ENCODE peak calls at places on chromosomes 16 and 17, in four cellular contexts. One of them, this sample, is unnamed.

GRCh38 chr16:684961-685696 is 995 bp upstream of the JMJD8 start:
- DNase-seq in MM.1S: no peak
- DNase-seq in stomach: no peak
- DNase-seq in AG04450: no peak
- DNase-seq in this sample: no peak

GRCh38 chr17:70405492-70406220 is 236.3 kb downstream of the KCNJ2 start:
- DNase-seq in MM.1S: peak
- DNase-seq in stomach: no peak
- DNase-seq in AG04450: peak
- DNase-seq in this sample: no peak

GRCh38 chr16:48433116-48433848 is 48.1 kb upstream of the SIAH1 start:
- DNase-seq in MM.1S: no peak
- DNase-seq in AG04450: no peak
- DNase-seq in stomach: no peak
- DNase-seq in this sample: no peak

GRCh38 chr17:17080781-17081180 is 38.5 kb downstream of the MPRIP start:
- DNase-seq in stomach: no peak
- DNase-seq in MM.1S: no peak
- DNase-seq in AG04450: no peak
- DNase-seq in this sample: no peak

GRCh38 chr16:46885960-46886763 is 2.0 kb downstream of the GPT2 start:
- DNase-seq in MM.1S: no peak
- DNase-seq in AG04450: peak
- DNase-seq in stomach: peak
- DNase-seq in this sample: no peak

GRCh38 chr16:48895142-48895541 is 285.2 kb upstream of the N4BP1 start:
- DNase-seq in stomach: no peak
- DNase-seq in AG04450: no peak
- DNase-seq in MM.1S: no peak
- DNase-seq in this sample: no peak

GRCh38 chr16:2912330-2913199 is 834 bp downstream of the FLYWCH1 start:
- DNase-seq in stomach: peak
- DNase-seq in AG04450: peak
- DNase-seq in MM.1S: peak
- DNase-seq in this sample: no peak

GRCh38 chr16:87538594-87538993 is 45.8 kb upstream of the ZCCHC14 start:
- DNase-seq in stomach: no peak
- DNase-seq in MM.1S: no peak
- DNase-seq in AG04450: no peak
- DNase-seq in this sample: no peak

GRCh38 chr17:20263595-20263994 is 203.7 kb downstream of the LGALS9B start:
- DNase-seq in MM.1S: no peak
- DNase-seq in AG04450: no peak
- DNase-seq in stomach: no peak
- DNase-seq in this sample: no peak

GRCh38 chr16:20933589-20933988 is 33.0 kb downstream of the LYRM1 start:
- DNase-seq in stomach: no peak
- DNase-seq in AG04450: no peak
- DNase-seq in MM.1S: no peak
- DNase-seq in this sample: no peak

GRCh38 chr17:80036715-80037477 is 454 bp downstream of the CCDC40 start:
- DNase-seq in AG04450: no peak
- DNase-seq in MM.1S: no peak
- DNase-seq in stomach: no peak
- DNase-seq in this sample: no peak

GRCh38 chr17:32127156-32127897 is 15.0 kb upstream of the RHOT1 start:
- DNase-seq in AG04450: peak
- DNase-seq in MM.1S: peak
- DNase-seq in stomach: peak
- DNase-seq in this sample: peak

GRCh38 chr17:81564778-81565177 is 12.6 kb upstream of the FAAP100 start:
- DNase-seq in stomach: no peak
- DNase-seq in AG04450: no peak
- DNase-seq in MM.1S: no peak
- DNase-seq in this sample: no peak

GRCh38 chr17:28482551-28483199 is 9.2 kb downstream of the SLC13A2 start:
- DNase-seq in stomach: peak
- DNase-seq in AG04450: no peak
- DNase-seq in MM.1S: no peak
- DNase-seq in this sample: no peak

GRCh38 chr16:66130296-66130910 is 236.1 kb upstream of the CDH5 start:
- DNase-seq in AG04450: peak
- DNase-seq in MM.1S: no peak
- DNase-seq in stomach: no peak
- DNase-seq in this sample: no peak

GRCh38 chr17:48024149-48025039 is 13.2 kb downstream of the COPZ2 start:
- DNase-seq in MM.1S: peak
- DNase-seq in AG04450: no peak
- DNase-seq in stomach: peak
- DNase-seq in this sample: no peak

GRCh38 chr16:57653936-57654335 is 14.2 kb upstream of the ADGRG3 start:
- DNase-seq in stomach: no peak
- DNase-seq in MM.1S: no peak
- DNase-seq in AG04450: no peak
- DNase-seq in this sample: no peak

GRCh38 chr17:82553210-82553930 is 33.8 kb downstream of the FOXK2 start:
- DNase-seq in stomach: no peak
- DNase-seq in AG04450: no peak
- DNase-seq in MM.1S: no peak
- DNase-seq in this sample: peak

GRCh38 chr16:11399261-11399831 is 54.1 kb downstream of the RMI2 start:
- DNase-seq in AG04450: no peak
- DNase-seq in stomach: no peak
- DNase-seq in MM.1S: no peak
- DNase-seq in this sample: no peak

GRCh38 chr16:88830250-88830649 is 18.5 kb upstream of the APRT start:
- DNase-seq in stomach: no peak
- DNase-seq in MM.1S: no peak
- DNase-seq in AG04450: no peak
- DNase-seq in this sample: no peak

GRCh38 chr17:72412650-72413076 is 291.8 kb downstream of the SOX9 start:
- DNase-seq in MM.1S: no peak
- DNase-seq in AG04450: no peak
- DNase-seq in stomach: no peak
- DNase-seq in this sample: no peak

GRCh38 chr16:3089717-3090592 is 9.1 kb downstream of the ZSCAN10 start:
- DNase-seq in MM.1S: no peak
- DNase-seq in AG04450: no peak
- DNase-seq in stomach: no peak
- DNase-seq in this sample: no peak

GRCh38 chr16:57000271-57001025 is 11.1 kb downstream of the NLRC5 start:
- DNase-seq in MM.1S: no peak
- DNase-seq in stomach: peak
- DNase-seq in AG04450: peak
- DNase-seq in this sample: peak

GRCh38 chr17:6163632-6164319 is 93.6 kb downstream of the WSCD1 start:
- DNase-seq in AG04450: no peak
- DNase-seq in stomach: no peak
- DNase-seq in MM.1S: no peak
- DNase-seq in this sample: no peak

GRCh38 chr16:76265434-76266045 is 11.7 kb upstream of the CNTNAP4 start:
- DNase-seq in AG04450: peak
- DNase-seq in stomach: no peak
- DNase-seq in MM.1S: no peak
- DNase-seq in this sample: peak

GRCh38 chr16:62036807-62037135 is 533 bp upstream of the CDH8 start:
- DNase-seq in MM.1S: no peak
- DNase-seq in stomach: no peak
- DNase-seq in AG04450: no peak
- DNase-seq in this sample: no peak

GRCh38 chr17:19486351-19487008 is 47.2 kb upstream of the SLC47A1 start:
- DNase-seq in AG04450: no peak
- DNase-seq in MM.1S: no peak
- DNase-seq in stomach: no peak
- DNase-seq in this sample: no peak

GRCh38 chr16:55515110-55515509 is 6.2 kb downstream of the LPCAT2 start:
- DNase-seq in stomach: no peak
- DNase-seq in AG04450: no peak
- DNase-seq in MM.1S: no peak
- DNase-seq in this sample: no peak

GRCh38 chr16:90047714-90048346 is 28.6 kb upstream of the DBNDD1 start:
- DNase-seq in MM.1S: no peak
- DNase-seq in AG04450: no peak
- DNase-seq in stomach: no peak
- DNase-seq in this sample: peak

GRCh38 chr17:21081967-21082366 is 39.2 kb upstream of the USP22 start:
- DNase-seq in stomach: no peak
- DNase-seq in MM.1S: no peak
- DNase-seq in AG04450: no peak
- DNase-seq in this sample: no peak

GRCh38 chr17:2883544-2884203 is 87.4 kb downstream of the RAP1GAP2 start:
- DNase-seq in MM.1S: no peak
- DNase-seq in AG04450: no peak
- DNase-seq in stomach: no peak
- DNase-seq in this sample: no peak

DNA sequence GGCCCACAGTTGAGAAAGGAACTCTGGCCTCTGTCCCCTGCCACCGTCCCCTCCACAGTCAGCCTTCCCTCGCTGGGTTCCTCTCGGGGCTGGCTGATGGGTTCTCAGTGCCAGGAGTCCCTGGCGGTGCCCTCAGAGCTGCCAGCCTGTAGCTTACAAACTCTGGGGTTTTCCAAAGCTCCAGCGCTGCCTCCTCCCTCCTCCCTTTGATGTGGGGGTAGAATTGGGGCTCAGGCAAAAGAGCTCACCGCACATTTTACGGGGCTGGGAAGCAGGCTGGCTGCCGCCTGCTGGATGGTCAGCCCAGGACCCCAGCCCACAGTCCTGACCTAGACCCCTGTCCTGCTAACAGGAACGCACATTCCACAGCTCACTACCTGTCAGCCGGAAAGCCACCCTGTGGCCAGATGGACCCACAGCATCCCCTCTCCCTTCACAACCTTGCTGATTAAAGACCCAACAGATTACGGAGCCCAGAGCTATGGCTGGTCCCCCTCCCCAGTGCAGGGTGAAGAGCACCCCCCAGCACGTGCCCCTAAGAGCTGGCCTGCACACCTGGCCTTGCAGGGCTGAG is 6.0 kb downstream of the VASN start:
- DNase-seq in stomach: peak
- DNase-seq in AG04450: no peak
- DNase-seq in MM.1S: no peak
- DNase-seq in this sample: no peak
- TF ChIP-seq CTCF in stomach: no peak
- TF ChIP-seq CTCF in AG04450: no peak
- TF ChIP-seq CTCF in MM.1S: no peak
- TF ChIP-seq CTCF in this sample: no peak

GRCh38 chr16:19299565-19299964 is 14.0 kb downstream of the CLEC19A start:
- DNase-seq in stomach: no peak
- DNase-seq in MM.1S: no peak
- DNase-seq in AG04450: no peak
- DNase-seq in this sample: no peak
- TF ChIP-seq CTCF in stomach: no peak
- TF ChIP-seq CTCF in MM.1S: no peak
- TF ChIP-seq CTCF in AG04450: no peak
- TF ChIP-seq CTCF in this sample: no peak

GRCh38 chr17:50911890-50912289 is 45.7 kb upstream of the TOB1 start:
- DNase-seq in AG04450: no peak
- DNase-seq in stomach: no peak
- DNase-seq in MM.1S: no peak
- DNase-seq in this sample: no peak
- TF ChIP-seq CTCF in AG04450: peak
- TF ChIP-seq CTCF in stomach: no peak
- TF ChIP-seq CTCF in MM.1S: no peak
- TF ChIP-seq CTCF in this sample: no peak

GRCh38 chr17:76432712-76433336 is 20.1 kb downstream of the UBE2O start:
- DNase-seq in AG04450: no peak
- DNase-seq in stomach: no peak
- DNase-seq in MM.1S: no peak
- DNase-seq in this sample: no peak
- TF ChIP-seq CTCF in AG04450: peak
- TF ChIP-seq CTCF in stomach: no peak
- TF ChIP-seq CTCF in MM.1S: peak
- TF ChIP-seq CTCF in this sample: peak

GRCh38 chr17:44652727-44653126 is 3.5 kb upstream of the MEIOC start:
- DNase-seq in stomach: no peak
- DNase-seq in AG04450: no peak
- DNase-seq in MM.1S: no peak
- DNase-seq in this sample: no peak

GRCh38 chr17:44651228-44651627 is 5.0 kb upstream of the MEIOC start:
- DNase-seq in stomach: no peak
- DNase-seq in AG04450: no peak
- DNase-seq in MM.1S: no peak
- DNase-seq in this sample: no peak

GRCh38 chr17:44653954-44654353 is 2.3 kb upstream of the MEIOC start:
- DNase-seq in MM.1S: no peak
- DNase-seq in stomach: no peak
- DNase-seq in AG04450: no peak
- DNase-seq in this sample: no peak

GRCh38 chr17:44653384-44653783 is 2.9 kb upstream of the MEIOC start:
- DNase-seq in MM.1S: no peak
- DNase-seq in AG04450: no peak
- DNase-seq in stomach: no peak
- DNase-seq in this sample: no peak

GRCh38 chr17:44655983-44656700 is at the start of gene MEIOC:
- DNase-seq in AG04450: no peak
- DNase-seq in stomach: no peak
- DNase-seq in MM.1S: no peak
- DNase-seq in this sample: peak
- TF ChIP-seq CTCF in AG04450: peak
- TF ChIP-seq CTCF in stomach: no peak
- TF ChIP-seq CTCF in MM.1S: no peak
- TF ChIP-seq CTCF in this sample: no peak